ENCODE peak calls at places on chromosomes 16 and 17, in ten cellular contexts. T, K, P, N, W, M, Y, Q, B and A are unnamed samples.

GRCh38 chr17:700504-701094 is 14.0 kb downstream of the VPS53 start:
- DNase-seq in B (peak), K (no peak), Y (no peak), M (no peak), W (no peak), T (no peak), N (no peak), P (peak), Q (no peak), A (no peak)

GRCh38 chr16:1678500-1679098 is 520 bp downstream of the JPT2 start:
- DNase-seq in P (peak), T (no peak), M (no peak), N (peak), K (peak), W (peak), B (peak), Y (peak), Q (no peak), A (no peak)

GRCh38 chr16:4033951-4034350 is 82.3 kb downstream of the ADCY9 start:
- DNase-seq in T (no peak), Y (no peak), P (no peak), M (no peak), B (no peak), K (no peak), Q (no peak), W (no peak), N (no peak), A (no peak)

GRCh38 chr17:41695954-41696720 is 7.5 kb downstream of the EIF1 start:
- DNase-seq in Q (no peak), Y (peak), N (peak), K (no peak), W (no peak), T (no peak), P (peak), B (peak), M (peak), A (no peak)

GRCh38 chr17:41186872-41187271 is 2.2 kb upstream of the KRTAP4-1 start:
- DNase-seq in Y (no peak), P (no peak), B (no peak), M (no peak), T (no peak), N (no peak), W (no peak), K (no peak), Q (no peak), A (no peak)

GRCh38 chr17:51682115-51682514 is 421.8 kb downstream of the UTP18 start:
- DNase-seq in P (no peak), M (no peak), W (no peak), N (no peak), T (no peak), B (no peak), K (no peak), Y (no peak), Q (no peak), A (no peak)

GRCh38 chr16:66810391-66810790 is 9.0 kb upstream of the TERB1 start:
- DNase-seq in M (no peak), Q (no peak), N (no peak), B (no peak), T (no peak), K (no peak), W (no peak), P (no peak), Y (no peak), A (no peak)

GRCh38 chr16:47834485-47835024 is 321.2 kb downstream of the ABCC12 start:
- DNase-seq in M (no peak), N (no peak), W (no peak), Q (no peak), T (no peak), K (no peak), Y (no peak), P (no peak), B (no peak), A (no peak)

GRCh38 chr17:915416-916201 is 64.0 kb downstream of the NXN start:
- DNase-seq in W (peak), N (no peak), M (no peak), K (no peak), Q (no peak), B (no peak), P (no peak), Y (no peak), T (no peak), A (no peak)

GRCh38 chr16:16154292-16154951 is 68.9 kb downstream of the ABCC6 start:
- DNase-seq in N (no peak), K (no peak), W (no peak), M (no peak), Q (no peak), B (no peak), P (no peak), T (no peak), Y (no peak), A (no peak)

DNA sequence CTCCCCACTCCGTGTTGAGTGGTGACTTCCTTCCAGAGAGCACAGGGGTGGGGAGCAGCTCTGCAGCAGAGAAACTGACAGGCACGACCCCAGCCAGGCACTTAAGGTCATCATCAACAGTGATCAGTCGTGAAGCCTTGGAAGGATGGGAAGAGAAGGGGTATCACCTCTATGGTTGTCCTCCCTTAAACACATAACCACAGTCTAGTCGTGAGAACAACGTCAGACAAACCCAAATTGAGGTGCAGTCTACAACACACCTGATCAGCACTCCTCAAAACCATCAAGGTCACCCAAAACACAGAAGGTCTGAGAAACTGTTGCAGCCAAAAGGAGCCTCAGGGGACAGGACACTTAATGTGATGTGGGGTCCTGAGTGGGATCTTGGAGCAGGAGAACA is 68.3 kb downstream of the MPRIP start:
- DNase-seq in M (no peak), T (no peak), B (no peak), P (no peak), Y (peak), Q (no peak), W (no peak), N (no peak), K (no peak), A (no peak)
- H3K27ac ChIP-seq in M (peak), T (peak), B (no peak), P (peak), Y (peak), Q (peak), W (no peak), N (peak), K (no peak), A (no peak)

DNA sequence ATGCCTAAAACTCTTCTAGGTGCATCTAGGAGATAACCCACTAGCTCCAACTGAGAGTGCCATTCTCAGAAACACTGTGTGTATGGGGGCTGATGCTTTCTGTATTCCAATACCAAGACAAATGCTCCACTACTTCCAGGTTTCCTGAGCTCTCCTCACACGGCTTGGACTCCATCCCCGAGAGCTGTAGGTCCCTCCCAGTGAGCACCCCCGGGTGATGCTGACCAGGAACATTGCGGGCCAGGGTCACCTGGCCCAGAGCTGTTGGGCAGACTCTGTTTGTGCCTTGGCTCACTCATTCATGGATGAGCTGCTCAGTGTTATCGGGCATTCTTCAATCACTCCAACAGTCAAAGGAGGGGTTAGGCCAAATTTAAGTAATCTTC is 7.0 kb downstream of the CUEDC1 start:
- DNase-seq in B (no peak), M (no peak), N (no peak), Y (no peak), K (no peak), T (no peak), Q (no peak), P (no peak), W (no peak), A (no peak)
- H3K27ac ChIP-seq in B (no peak), M (peak), N (no peak), Y (no peak), K (peak), T (peak), Q (peak), P (no peak), W (peak), A (peak)

GRCh38 chr17:72498671-72499210 is 377.9 kb downstream of the SOX9 start:
- DNase-seq in P (no peak), Q (no peak), T (no peak), Y (no peak), W (no peak), N (no peak), M (no peak), B (no peak), K (no peak), A (no peak)
- H3K27ac ChIP-seq in P (no peak), Q (no peak), T (no peak), Y (no peak), W (no peak), N (no peak), M (no peak), B (no peak), K (no peak), A (no peak)

DNA sequence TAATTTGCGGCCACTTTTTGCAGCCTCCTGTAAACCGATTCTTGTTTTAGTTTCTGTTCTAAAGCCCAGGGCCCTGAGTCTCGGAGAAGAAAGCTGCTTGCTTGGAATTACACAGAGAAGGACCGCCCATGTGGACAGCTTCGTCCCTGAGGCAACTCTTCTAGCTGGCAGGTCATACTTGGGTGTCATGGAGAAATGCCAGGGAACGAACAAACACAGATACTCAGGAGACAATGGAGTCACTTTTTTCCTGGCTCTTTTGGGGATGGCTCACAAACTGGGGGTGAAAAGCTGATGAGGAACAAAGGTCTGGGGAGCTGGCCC is 40.8 kb upstream of the GCSH start:
- DNase-seq in N (no peak), P (no peak), Y (no peak), M (no peak), T (no peak), K (peak), B (no peak), W (no peak), Q (no peak), A (no peak)
- H3K27ac ChIP-seq in N (no peak), P (no peak), Y (no peak), M (no peak), T (peak), K (no peak), B (no peak), W (no peak), Q (peak), A (no peak)

GRCh38 chr16:89921699-89922476 is 1.3 kb upstream of the TUBB3 start:
- DNase-seq in Q (no peak), P (no peak), N (no peak), Y (no peak), M (no peak), K (peak), W (peak), B (no peak), T (no peak), A (peak)

GRCh38 chr16:89919535-89920406 is 1.1 kb downstream of the MC1R start:
- DNase-seq in P (no peak), M (no peak), W (no peak), B (no peak), Q (no peak), T (no peak), Y (no peak), N (no peak), K (no peak), A (no peak)

GRCh38 chr16:89922477-89922883 is 662 bp upstream of the TUBB3 start:
- DNase-seq in W (peak), N (no peak), K (peak), B (no peak), M (no peak), Y (no peak), Q (peak), T (peak), P (no peak), A (peak)

GRCh38 chr16:89920723-89921122 is 2.1 kb downstream of the MC1R start:
- DNase-seq in N (no peak), K (no peak), Q (no peak), B (no peak), W (no peak), P (no peak), Y (no peak), M (no peak), T (no peak), A (no peak)

DNA sequence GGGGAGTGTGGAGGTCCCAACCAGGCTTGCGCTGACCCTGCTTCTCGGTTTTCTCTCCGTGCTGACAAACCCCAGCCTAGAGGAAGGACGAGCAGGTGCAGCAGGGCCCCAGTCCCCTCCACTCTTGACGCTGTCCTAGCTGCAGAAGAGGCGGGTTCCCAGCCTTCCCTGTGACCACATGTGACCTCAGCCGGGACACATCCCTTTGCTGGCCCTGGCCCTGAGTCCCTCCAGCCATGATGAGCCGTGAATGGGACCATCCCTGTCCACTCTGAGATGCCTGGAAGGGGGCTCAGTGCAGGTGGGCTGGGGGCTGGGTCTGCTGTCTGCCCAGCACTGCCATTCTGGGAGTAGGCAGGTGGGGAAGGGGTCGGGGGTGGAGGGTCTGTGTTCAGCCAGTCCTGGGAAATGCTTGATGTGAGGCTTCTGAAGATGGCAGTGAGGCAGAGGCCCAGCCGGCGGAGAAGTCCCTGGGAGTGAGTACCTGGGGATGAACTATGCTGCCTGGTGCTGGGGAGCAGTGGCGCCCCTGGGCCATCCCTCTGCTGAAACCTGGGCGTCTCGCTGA is 1.9 kb upstream of the TUBB3 start:
- DNase-seq in M (no peak), T (no peak), Y (no peak), W (no peak), N (no peak), P (no peak), Q (no peak), K (no peak), B (no peak), A (no peak)
- H3K27ac ChIP-seq in M (peak), T (peak), Y (peak), W (peak), N (no peak), P (no peak), Q (peak), K (peak), B (no peak), A (peak)

DNA sequence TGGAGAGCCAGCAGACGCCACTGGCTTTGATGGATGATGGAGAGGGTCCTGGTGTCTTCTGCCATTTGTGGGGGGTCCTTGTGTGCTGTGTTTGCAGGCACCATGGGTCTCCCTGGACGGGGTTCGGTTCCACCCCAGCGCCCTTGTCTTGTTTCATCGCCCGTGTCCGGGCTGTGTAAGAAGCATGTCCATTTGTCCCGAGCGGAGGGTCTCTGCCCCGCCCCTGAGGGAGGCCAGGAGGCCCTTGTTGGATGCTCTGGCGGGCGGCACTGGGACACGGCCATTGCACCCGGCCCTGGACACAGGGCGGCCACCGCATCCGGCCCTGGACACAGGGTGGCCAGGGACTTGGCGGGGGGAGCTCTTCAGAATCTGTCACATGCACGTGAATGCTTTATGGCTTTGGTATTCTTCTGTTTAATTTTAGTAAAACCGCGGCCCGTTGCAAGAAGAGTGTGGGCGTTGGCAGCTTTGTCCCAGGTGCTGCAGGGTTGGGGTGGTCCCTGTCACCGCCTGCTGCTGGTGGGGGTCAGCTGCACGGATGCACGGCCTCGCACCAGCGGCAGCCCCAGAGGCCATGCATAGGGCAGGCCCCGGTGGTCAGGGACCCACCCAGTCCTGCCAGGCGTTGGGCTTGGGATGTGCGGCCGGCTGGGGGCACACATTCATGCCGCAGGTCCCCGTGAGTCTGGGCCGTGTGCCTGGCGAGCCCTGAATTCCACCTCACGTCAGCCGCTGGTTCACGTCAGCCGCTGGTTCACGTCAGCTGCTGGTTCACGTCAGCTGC is 21.0 kb upstream of the ZNF750 start:
- DNase-seq in Q (no peak), B (no peak), Y (no peak), K (no peak), W (no peak), N (no peak), T (no peak), P (no peak), M (peak), A (no peak)
- H3K27ac ChIP-seq in Q (peak), B (peak), Y (peak), K (peak), W (peak), N (peak), T (peak), P (peak), M (peak), A (no peak)

GRCh38 chr17:7476474-7476873 is 3.0 kb downstream of the ZBTB4 start:
- DNase-seq in Y (no peak), Q (no peak), T (no peak), M (no peak), P (no peak), B (no peak), N (no peak), K (no peak), W (no peak), A (no peak)

GRCh38 chr17:7478276-7479138 is 924 bp downstream of the ZBTB4 start:
- DNase-seq in Y (peak), W (peak), Q (no peak), B (peak), M (peak), P (peak), T (peak), N (peak), K (no peak), A (no peak)

GRCh38 chr17:7477392-7478275 is 1.8 kb downstream of the ZBTB4 start:
- DNase-seq in Q (no peak), Y (no peak), N (no peak), M (peak), P (no peak), B (no peak), K (peak), W (peak), T (no peak), A (peak)

GRCh38 chr17:7476951-7477350 is 2.5 kb downstream of the ZBTB4 start:
- DNase-seq in B (no peak), W (no peak), Q (no peak), M (no peak), T (no peak), K (no peak), P (no peak), Y (no peak), N (no peak), A (no peak)

DNA sequence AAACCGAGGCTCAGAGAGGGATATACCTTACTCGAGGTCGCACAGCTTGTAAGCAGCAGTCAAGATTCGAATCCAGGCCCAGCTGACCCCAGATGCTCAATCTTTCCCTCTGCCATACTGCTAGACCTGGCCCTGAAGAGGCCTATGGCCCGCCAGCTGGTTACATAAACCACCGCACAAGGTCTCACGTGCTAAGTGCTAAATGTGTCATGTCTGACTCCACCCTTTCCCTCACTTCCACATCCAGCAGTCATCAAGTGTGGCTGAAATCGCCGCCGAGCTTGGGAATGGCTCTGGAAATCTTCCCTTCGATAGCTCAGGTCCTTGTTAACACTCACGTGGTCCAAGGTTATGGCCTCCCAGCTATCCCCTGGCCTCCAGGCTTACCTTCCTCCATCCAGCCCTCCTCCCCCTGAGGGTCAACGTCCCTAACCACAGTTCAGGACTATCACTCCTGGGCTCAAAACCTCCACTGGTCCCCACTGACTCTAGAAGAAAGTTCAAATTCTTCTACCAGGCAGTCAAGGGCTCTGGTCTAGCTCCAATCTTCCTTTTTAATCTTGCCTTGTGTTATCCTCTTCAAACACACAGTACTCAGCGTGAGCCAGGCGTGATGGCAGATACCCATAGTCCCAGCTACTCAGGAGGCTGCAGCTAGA is 3.5 kb downstream of the ZBTB4 start:
- DNase-seq in T (no peak), N (no peak), P (no peak), Q (no peak), W (peak), M (peak), K (no peak), Y (no peak), B (no peak), A (no peak)
- H3K27ac ChIP-seq in T (peak), N (no peak), P (no peak), Q (peak), W (peak), M (peak), K (no peak), Y (no peak), B (no peak), A (peak)

GRCh38 chr16:85490971-85491771 is 122.0 kb upstream of the GSE1 start:
- DNase-seq in B (peak), Y (peak), N (no peak), M (no peak), T (no peak), K (no peak), Q (no peak), W (no peak), P (peak), A (no peak)

GRCh38 chr16:85490407-85490806 is 122.7 kb upstream of the GSE1 start:
- DNase-seq in B (no peak), N (no peak), P (no peak), Q (no peak), Y (no peak), T (no peak), W (no peak), M (no peak), K (no peak), A (no peak)

GRCh38 chr16:85491798-85492616 is 121.1 kb upstream of the GSE1 start:
- DNase-seq in Y (no peak), K (no peak), M (peak), P (no peak), N (no peak), T (peak), B (no peak), W (peak), Q (no peak), A (no peak)

GRCh38 chr16:85494315-85494714 is 118.8 kb upstream of the GSE1 start:
- DNase-seq in M (no peak), W (no peak), K (no peak), B (no peak), Q (no peak), T (no peak), P (no peak), N (no peak), Y (no peak), A (no peak)

GRCh38 chr16:85492617-85492957 is 120.5 kb upstream of the GSE1 start:
- DNase-seq in Q (no peak), M (no peak), Y (no peak), W (no peak), K (no peak), N (no peak), T (no peak), B (no peak), P (no peak), A (no peak)
- H3K27ac ChIP-seq in Q (no peak), M (no peak), Y (no peak), W (no peak), K (no peak), N (no peak), T (no peak), B (no peak), P (no peak), A (no peak)